ENCODE peak calls at places on chromosome 19, in four cellular contexts. One of them, this sample, is unnamed.

GRCh38 chr19:1860821-1861598 is 2.4 kb downstream of the KLF16 start:
- DNase-seq in IMR-90: no peak
- DNase-seq in mesendoderm: no peak
- DNase-seq in neuronal stem cell: no peak
- DNase-seq in this sample: no peak

GRCh38 chr19:41999071-41999877 is 5.2 kb upstream of the ATP1A3 start:
- DNase-seq in mesendoderm: peak; percentile 56
- DNase-seq in IMR-90: no peak
- DNase-seq in neuronal stem cell: no peak
- DNase-seq in this sample: peak; percentile 68

GRCh38 chr19:1663854-1664253 is 11.4 kb upstream of the TCF3 start:
- DNase-seq in mesendoderm: no peak
- DNase-seq in neuronal stem cell: no peak
- DNase-seq in IMR-90: no peak
- DNase-seq in this sample: no peak

GRCh38 chr19:10454267-10454666 is 33.9 kb downstream of the PDE4A start:
- DNase-seq in mesendoderm: peak; percentile 50
- DNase-seq in neuronal stem cell: peak; percentile 65
- DNase-seq in IMR-90: peak; percentile 18
- DNase-seq in this sample: peak; percentile 80

GRCh38 chr19:28633223-28634030 is 579.5 kb downstream of the UQCRFS1 start:
- DNase-seq in neuronal stem cell: peak; percentile 63
- DNase-seq in mesendoderm: peak; percentile 84
- DNase-seq in IMR-90: peak; percentile 1
- DNase-seq in this sample: peak; percentile 81

GRCh38 chr19:35805518-35806102 is 7.0 kb downstream of the PRODH2 start:
- DNase-seq in mesendoderm: no peak
- DNase-seq in neuronal stem cell: no peak
- DNase-seq in IMR-90: no peak
- DNase-seq in this sample: no peak

GRCh38 chr19:55443045-55443823 is at the start of gene SHISA7:
- DNase-seq in neuronal stem cell: no peak
- DNase-seq in mesendoderm: no peak
- DNase-seq in IMR-90: no peak
- DNase-seq in this sample: no peak

GRCh38 chr19:41531438-41532311 is 44.3 kb upstream of the CEACAM21 start:
- DNase-seq in IMR-90: peak; percentile 31
- DNase-seq in neuronal stem cell: no peak
- DNase-seq in mesendoderm: peak; percentile 21
- DNase-seq in this sample: no peak

GRCh38 chr19:18310118-18310909 is 12.6 kb downstream of the LSM4 start:
- DNase-seq in IMR-90: no peak
- DNase-seq in neuronal stem cell: no peak
- DNase-seq in mesendoderm: no peak
- DNase-seq in this sample: no peak

GRCh38 chr19:41626877-41627276 is at the start of gene CEACAM4:
- DNase-seq in IMR-90: no peak
- DNase-seq in mesendoderm: no peak
- DNase-seq in neuronal stem cell: no peak
- DNase-seq in this sample: peak; percentile 13

GRCh38 chr19:19026299-19026971 is 6.9 kb downstream of the SUGP2 start:
- DNase-seq in neuronal stem cell: no peak
- DNase-seq in IMR-90: no peak
- DNase-seq in mesendoderm: peak; percentile 20
- DNase-seq in this sample: no peak

GRCh38 chr19:2424686-2425621 is 2.4 kb downstream of the TIMM13 start:
- DNase-seq in neuronal stem cell: peak; percentile 43
- DNase-seq in mesendoderm: peak; percentile 84
- DNase-seq in IMR-90: peak; percentile 69
- DNase-seq in this sample: peak; percentile 81

GRCh38 chr19:36837525-36837901 is 674 bp downstream of the ZNF790 start:
- DNase-seq in IMR-90: no peak
- DNase-seq in mesendoderm: peak; percentile 14
- DNase-seq in neuronal stem cell: no peak
- DNase-seq in this sample: no peak
- H4K8ac ChIP-seq in IMR-90: peak overlapping the region; percentile 91
- H4K8ac ChIP-seq in mesendoderm: no peak overlapping the region
- H4K8ac ChIP-seq in neuronal stem cell: peak overlapping the region; percentile 83
- H4K8ac ChIP-seq in this sample: no peak overlapping the region

GRCh38 chr19:4430760-4431159 is 26.8 kb downstream of the UBXN6 start:
- DNase-seq in neuronal stem cell: no peak
- DNase-seq in mesendoderm: no peak
- DNase-seq in IMR-90: no peak
- DNase-seq in this sample: no peak

GRCh38 chr19:4429266-4430200 is 27.1 kb downstream of the CHAF1A start:
- DNase-seq in mesendoderm: no peak
- DNase-seq in neuronal stem cell: no peak
- DNase-seq in IMR-90: peak; percentile 62
- DNase-seq in this sample: no peak

GRCh38 chr19:4431808-4432674 is 25.6 kb downstream of the UBXN6 start:
- DNase-seq in IMR-90: no peak
- DNase-seq in mesendoderm: no peak
- DNase-seq in neuronal stem cell: no peak
- DNase-seq in this sample: no peak

GRCh38 chr19:4436231-4436630 is 21.4 kb downstream of the UBXN6 start:
- DNase-seq in mesendoderm: no peak
- DNase-seq in IMR-90: no peak
- DNase-seq in neuronal stem cell: no peak
- DNase-seq in this sample: no peak

GRCh38 chr19:4432918-4433506 is 24.6 kb downstream of the UBXN6 start:
- DNase-seq in neuronal stem cell: no peak
- DNase-seq in mesendoderm: no peak
- DNase-seq in IMR-90: no peak
- DNase-seq in this sample: no peak
- H4K8ac ChIP-seq in neuronal stem cell: no peak overlapping the region
- H4K8ac ChIP-seq in mesendoderm: no peak overlapping the region
- H4K8ac ChIP-seq in IMR-90: no peak overlapping the region
- H4K8ac ChIP-seq in this sample: no peak overlapping the region

GRCh38 chr19:38209152-38209551 is 14.9 kb downstream of the DPF1 start:
- DNase-seq in IMR-90: no peak
- DNase-seq in mesendoderm: no peak
- DNase-seq in neuronal stem cell: no peak
- DNase-seq in this sample: peak; percentile 53

GRCh38 chr19:38208571-38208970 is 15.5 kb downstream of the DPF1 start:
- DNase-seq in neuronal stem cell: no peak
- DNase-seq in mesendoderm: no peak
- DNase-seq in IMR-90: no peak
- DNase-seq in this sample: no peak

GRCh38 chr19:38206006-38206745 is 17.8 kb downstream of the DPF1 start:
- DNase-seq in neuronal stem cell: no peak
- DNase-seq in IMR-90: no peak
- DNase-seq in mesendoderm: no peak
- DNase-seq in this sample: no peak

GRCh38 chr19:38206928-38207327 is 17.1 kb downstream of the DPF1 start:
- DNase-seq in IMR-90: no peak
- DNase-seq in neuronal stem cell: no peak
- DNase-seq in mesendoderm: no peak
- DNase-seq in this sample: no peak

DNA sequence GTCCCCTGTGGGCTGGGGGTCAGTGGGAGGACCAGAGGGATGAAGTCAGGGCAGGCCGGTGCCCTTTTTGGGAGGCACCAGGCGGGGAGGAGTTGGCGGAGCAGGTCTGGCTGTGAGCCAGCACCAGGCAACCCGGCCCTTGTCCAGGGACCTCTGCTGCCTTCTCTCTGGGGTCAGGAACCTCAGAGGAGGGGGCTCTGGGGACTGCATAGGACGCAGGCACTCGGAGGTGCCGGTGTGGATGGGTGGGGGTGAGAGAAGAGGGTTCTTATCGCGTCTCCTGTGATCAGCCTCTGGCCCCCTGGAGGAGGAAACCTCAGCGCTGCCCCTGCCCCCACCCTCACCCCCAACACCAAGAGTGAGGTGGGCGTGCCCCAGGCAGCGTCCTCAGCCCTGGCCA is 16.5 kb downstream of the DPF1 start:
- DNase-seq in neuronal stem cell: no peak
- DNase-seq in mesendoderm: no peak
- DNase-seq in IMR-90: no peak
- DNase-seq in this sample: no peak
- H4K8ac ChIP-seq in neuronal stem cell: peak overlapping the region; percentile 97
- H4K8ac ChIP-seq in mesendoderm: no peak overlapping the region
- H4K8ac ChIP-seq in IMR-90: no peak overlapping the region
- H4K8ac ChIP-seq in this sample: no peak overlapping the region

GRCh38 chr19:51339687-51340656 is 2.0 kb downstream of the VSIG10L start:
- DNase-seq in mesendoderm: peak; percentile 99
- DNase-seq in IMR-90: peak; percentile 95
- DNase-seq in neuronal stem cell: peak; percentile 96
- DNase-seq in this sample: peak; percentile 99
- H4K8ac ChIP-seq in mesendoderm: no peak overlapping the region
- H4K8ac ChIP-seq in IMR-90: peak overlapping the region; percentile 22
- H4K8ac ChIP-seq in neuronal stem cell: peak overlapping the region; percentile 77
- H4K8ac ChIP-seq in this sample: no peak overlapping the region